ENCODE peak calls at places on chromosomes 16 and 17, in four cellular contexts. One of them, this sample, is unnamed.

GRCh38 chr16:19842758-19843157 is 41.9 kb downstream of the GPRC5B start:
- DNase-seq in mucosa of gallbladder: no peak
- DNase-seq in iris pigment epithelial cell: no peak
- DNase-seq in activated CD4-positive, CD25-positive, alpha-beta regulatory T cell: no peak
- DNase-seq in this sample: no peak

GRCh38 chr16:64339052-64339770 is 782.7 kb downstream of the CDH11 start:
- DNase-seq in mucosa of gallbladder: no peak
- DNase-seq in iris pigment epithelial cell: peak; percentile 5
- DNase-seq in activated CD4-positive, CD25-positive, alpha-beta regulatory T cell: no peak
- DNase-seq in this sample: no peak

GRCh38 chr16:70662991-70663523 is 16.7 kb downstream of the IL34 start:
- DNase-seq in iris pigment epithelial cell: no peak
- DNase-seq in mucosa of gallbladder: no peak
- DNase-seq in activated CD4-positive, CD25-positive, alpha-beta regulatory T cell: no peak
- DNase-seq in this sample: no peak

GRCh38 chr17:61837175-61838051 is 25.9 kb downstream of the BRIP1 start:
- DNase-seq in mucosa of gallbladder: peak; percentile 54
- DNase-seq in activated CD4-positive, CD25-positive, alpha-beta regulatory T cell: peak; percentile 9
- DNase-seq in iris pigment epithelial cell: peak; percentile 77
- DNase-seq in this sample: peak; percentile 59

GRCh38 chr17:8160224-8160577 is 2.5 kb downstream of the VAMP2 start:
- DNase-seq in activated CD4-positive, CD25-positive, alpha-beta regulatory T cell: no peak
- DNase-seq in iris pigment epithelial cell: no peak
- DNase-seq in mucosa of gallbladder: no peak
- DNase-seq in this sample: no peak

GRCh38 chr17:51890710-51891109 is 267.8 kb downstream of the CA10 start:
- DNase-seq in iris pigment epithelial cell: no peak
- DNase-seq in mucosa of gallbladder: no peak
- DNase-seq in activated CD4-positive, CD25-positive, alpha-beta regulatory T cell: no peak
- DNase-seq in this sample: no peak

GRCh38 chr17:10838682-10839081 is 795 bp upstream of the PIRT start:
- DNase-seq in mucosa of gallbladder: no peak
- DNase-seq in activated CD4-positive, CD25-positive, alpha-beta regulatory T cell: no peak
- DNase-seq in iris pigment epithelial cell: no peak
- DNase-seq in this sample: no peak

GRCh38 chr17:83116311-83116771 is 36.9 kb downstream of the METRNL start:
- DNase-seq in activated CD4-positive, CD25-positive, alpha-beta regulatory T cell: no peak
- DNase-seq in iris pigment epithelial cell: no peak
- DNase-seq in mucosa of gallbladder: no peak
- DNase-seq in this sample: no peak

GRCh38 chr17:2034806-2035548 is 5.0 kb downstream of the DPH1 start:
- DNase-seq in activated CD4-positive, CD25-positive, alpha-beta regulatory T cell: no peak
- DNase-seq in mucosa of gallbladder: no peak
- DNase-seq in iris pigment epithelial cell: peak; percentile 34
- DNase-seq in this sample: no peak

GRCh38 chr16:57946181-57946801 is 24.6 kb downstream of the CNGB1 start:
- DNase-seq in activated CD4-positive, CD25-positive, alpha-beta regulatory T cell: no peak
- DNase-seq in mucosa of gallbladder: no peak
- DNase-seq in iris pigment epithelial cell: no peak
- DNase-seq in this sample: peak; percentile 2

GRCh38 chr16:833411-833810 is 32.9 kb upstream of the GNG13 start:
- DNase-seq in iris pigment epithelial cell: no peak
- DNase-seq in mucosa of gallbladder: no peak
- DNase-seq in activated CD4-positive, CD25-positive, alpha-beta regulatory T cell: no peak
- DNase-seq in this sample: no peak

GRCh38 chr17:18138065-18138749 is 29.7 kb downstream of the MYO15A start:
- DNase-seq in mucosa of gallbladder: no peak
- DNase-seq in activated CD4-positive, CD25-positive, alpha-beta regulatory T cell: no peak
- DNase-seq in iris pigment epithelial cell: no peak
- DNase-seq in this sample: no peak

GRCh38 chr17:81656118-81656743 is at the start of gene PDE6G:
- DNase-seq in mucosa of gallbladder: no peak
- DNase-seq in activated CD4-positive, CD25-positive, alpha-beta regulatory T cell: no peak
- DNase-seq in iris pigment epithelial cell: no peak
- DNase-seq in this sample: no peak

GRCh38 chr16:380837-381787 is 666 bp downstream of the PGAP6 start:
- DNase-seq in iris pigment epithelial cell: no peak
- DNase-seq in mucosa of gallbladder: no peak
- DNase-seq in activated CD4-positive, CD25-positive, alpha-beta regulatory T cell: no peak
- DNase-seq in this sample: no peak

GRCh38 chr17:18262111-18262510 is 1.6 kb downstream of the MIEF2 start:
- DNase-seq in iris pigment epithelial cell: no peak
- DNase-seq in activated CD4-positive, CD25-positive, alpha-beta regulatory T cell: no peak
- DNase-seq in mucosa of gallbladder: no peak
- DNase-seq in this sample: no peak

GRCh38 chr17:44279586-44280344 is 11.8 kb upstream of the SLC4A1 start:
- DNase-seq in activated CD4-positive, CD25-positive, alpha-beta regulatory T cell: peak; percentile 8
- DNase-seq in iris pigment epithelial cell: peak; percentile 93
- DNase-seq in mucosa of gallbladder: peak; percentile 76
- DNase-seq in this sample: no peak

GRCh38 chr16:50196736-50197135 is 43.6 kb downstream of the TENT4B start:
- DNase-seq in iris pigment epithelial cell: peak; percentile 28
- DNase-seq in activated CD4-positive, CD25-positive, alpha-beta regulatory T cell: peak; percentile 6
- DNase-seq in mucosa of gallbladder: no peak
- DNase-seq in this sample: no peak

GRCh38 chr17:4295686-4296085 is 31.9 kb upstream of the ANKFY1 start:
- DNase-seq in mucosa of gallbladder: no peak
- DNase-seq in activated CD4-positive, CD25-positive, alpha-beta regulatory T cell: no peak
- DNase-seq in iris pigment epithelial cell: no peak
- DNase-seq in this sample: no peak

GRCh38 chr17:38729886-38730525 is at the start of gene CISD3:
- DNase-seq in mucosa of gallbladder: peak; percentile 85
- DNase-seq in activated CD4-positive, CD25-positive, alpha-beta regulatory T cell: peak; percentile 83
- DNase-seq in iris pigment epithelial cell: peak; percentile 76
- DNase-seq in this sample: peak; percentile 72

GRCh38 chr16:50273888-50274770 is 7.8 kb downstream of the ADCY7 start:
- DNase-seq in activated CD4-positive, CD25-positive, alpha-beta regulatory T cell: peak; percentile 60
- DNase-seq in iris pigment epithelial cell: no peak
- DNase-seq in mucosa of gallbladder: no peak
- DNase-seq in this sample: no peak